ENCODE peak calls at places on chromosomes 3 and 15, in four cellular contexts. B is lower lobe of right lung, X is AG04450, I is hepatocyte. Z is an unnamed sample.

GRCh38 chr3:31941230-31941632 is 39.8 kb downstream of the OSBPL10 start:
- DNase-seq in B (no peak), I (no peak), X (no peak), Z (no peak)

GRCh38 chr3:8768364-8769087 is 887 bp downstream of the OXTR start:
- DNase-seq in I (no peak), X (no peak), B (no peak), Z (peak)

GRCh38 chr15:48273047-48273446 is 58.2 kb upstream of the DUT start:
- DNase-seq in X (no peak), I (no peak), B (no peak), Z (no peak)

GRCh38 chr15:90580086-90580485 is 50.4 kb downstream of the CRTC3 start:
- DNase-seq in I (no peak), X (no peak), B (no peak), Z (no peak)

GRCh38 chr15:59166156-59166555 is 40.5 kb upstream of the LDHAL6B start:
- DNase-seq in B (no peak), X (no peak), I (no peak), Z (peak)

GRCh38 chr3:51340989-51341636 is 44.0 kb upstream of the MANF start:
- DNase-seq in B (no peak), I (no peak), X (no peak), Z (peak)

GRCh38 chr3:81352867-81353266 is 408.6 kb downstream of the GBE1 start:
- DNase-seq in I (peak), X (no peak), B (no peak), Z (peak)

GRCh38 chr3:96986241-96986640 is 171.8 kb downstream of the EPHA6 start:
- DNase-seq in B (no peak), X (no peak), I (no peak), Z (no peak)

GRCh38 chr3:151425640-151426336 is 35.1 kb downstream of the IGSF10 start:
- DNase-seq in B (no peak), I (no peak), X (no peak), Z (no peak)

DNA sequence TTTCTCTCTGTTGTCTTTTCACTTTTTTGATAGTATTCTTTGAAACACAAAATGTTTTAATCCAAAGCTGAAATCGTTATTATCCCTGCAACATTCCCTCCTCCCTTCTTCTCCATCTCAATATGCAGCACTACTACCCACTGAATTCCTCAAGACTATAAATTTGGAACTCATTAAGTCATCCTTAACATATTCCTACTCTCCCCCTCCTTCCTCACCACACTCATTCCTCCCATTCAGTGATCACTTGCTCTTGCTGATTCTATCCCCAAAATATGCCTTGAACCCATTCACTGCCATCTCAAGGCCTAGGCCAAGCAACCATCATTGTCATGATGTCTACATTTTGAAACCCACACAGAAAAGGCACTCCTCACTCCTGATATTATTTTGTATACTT is 2.4 kb upstream of the PIK3R4 start:
- DNase-seq in X (no peak), B (no peak), I (no peak), Z (no peak)
- TF ChIP-seq CTCF in X (no peak), B (no peak), I (no peak), Z (no peak)

GRCh38 chr3:133894334-133895207 is 1.1 kb downstream of the RAB6B start:
- DNase-seq in X (no peak), I (peak), B (peak), Z (no peak)
- H3K4me3 ChIP-seq in X (peak), I (peak), B (peak), Z (peak)

DNA sequence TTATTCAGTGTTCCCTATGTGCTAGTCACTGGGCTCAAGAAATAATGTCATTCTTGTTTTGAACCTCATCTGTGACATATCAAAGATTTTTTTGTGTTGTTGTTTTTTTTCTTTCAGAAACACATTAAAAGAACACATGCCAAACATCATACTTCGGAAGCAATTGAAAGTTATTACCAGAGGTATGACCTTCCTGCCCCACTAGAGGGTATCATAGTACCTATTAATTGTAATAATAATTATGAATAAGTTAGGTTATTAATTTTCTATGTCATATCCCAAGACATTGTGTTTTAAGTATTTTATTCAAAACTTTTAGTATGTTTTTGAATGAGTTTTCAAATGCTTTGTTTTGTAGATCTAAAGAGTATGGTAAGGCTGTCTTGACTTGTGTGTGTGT is 65.7 kb downstream of the CDIN1 start:
- DNase-seq in I (no peak), X (no peak), B (no peak), Z (peak)
- TF ChIP-seq CTCF in I (peak), X (peak), B (no peak), Z (peak)

DNA sequence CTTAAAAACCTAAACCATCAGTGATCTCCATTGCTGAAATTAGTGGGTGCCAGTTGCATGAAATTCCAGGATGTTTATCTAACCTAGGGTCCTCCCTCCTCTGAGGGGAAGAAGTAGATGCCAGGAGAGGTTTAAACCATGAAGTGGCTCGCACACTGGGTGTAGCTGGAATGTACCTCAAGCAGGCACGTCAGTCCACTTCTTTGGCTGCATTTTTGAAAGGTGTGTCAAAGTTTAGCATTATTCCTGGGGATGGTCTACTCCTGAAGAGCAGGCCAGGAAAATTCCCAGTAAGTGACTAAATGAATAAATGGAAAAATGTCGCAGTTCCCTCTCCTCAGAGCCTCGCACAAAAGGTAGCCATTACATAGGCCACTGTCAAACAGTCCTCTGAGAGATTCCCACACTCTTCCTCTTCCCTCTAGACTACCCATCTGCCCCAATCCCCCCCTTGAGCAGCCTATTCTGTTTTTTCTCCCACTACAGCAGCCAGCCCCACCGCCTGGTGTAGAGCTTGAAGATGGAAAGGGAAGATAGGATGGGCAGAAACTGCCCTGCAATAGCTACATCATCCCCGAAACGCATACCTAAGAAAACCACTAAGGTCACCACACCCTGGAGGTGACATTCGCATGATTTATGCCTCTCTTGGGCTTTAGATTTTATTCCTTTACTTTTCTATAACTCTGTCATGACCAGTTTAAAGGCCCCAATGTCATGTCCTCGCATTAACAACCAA is 663 bp upstream of the TMOD3 start:
- DNase-seq in B (peak), X (no peak), I (no peak), Z (no peak)
- H3K4me3 ChIP-seq in B (peak), X (no peak), I (no peak), Z (no peak)

Z was measured in fibroblast of villous mesenchyme.